ENCODE peak calls at places on chromosomes 5 and 9, in four cellular contexts. F, R, C and S are unnamed samples. For H3K4me1, the result is how much of the 10 kb centered on the place peaks cover.

GRCh38 chr9:20732118-20732517 is 48.1 kb downstream of the FOCAD start:
- ATAC-seq in F (no peak), C (no peak), R (no peak), S (no peak)

GRCh38 chr9:112119225-112120045 is 55.7 kb downstream of the SUSD1 start:
- ATAC-seq in C (no peak), R (peak), F (no peak), S (no peak)

GRCh38 chr9:126956929-126957686 is 42.5 kb downstream of the RALGPS1 start:
- ATAC-seq in F (peak), C (peak), R (no peak), S (peak)

GRCh38 chr5:173733065-173733824 is 116.8 kb upstream of the BOD1 start:
- ATAC-seq in F (no peak), C (no peak), R (no peak), S (no peak)

GRCh38 chr5:160423025-160423554 is 1.4 kb downstream of the PTTG1 start:
- ATAC-seq in C (no peak), R (no peak), F (no peak), S (no peak)

GRCh38 chr5:32725994-32726659 is 15.0 kb downstream of the NPR3 start:
- ATAC-seq in C (no peak), F (no peak), R (peak), S (no peak)

GRCh38 chr9:136244776-136245193 is 827 bp downstream of the QSOX2 start:
- ATAC-seq in C (no peak), R (no peak), F (no peak), S (no peak)

GRCh38 chr5:73963021-73963420 is 337.0 kb downstream of the ARHGEF28 start:
- ATAC-seq in C (no peak), R (no peak), F (no peak), S (no peak)

GRCh38 chr9:127715443-127716337 is at the start of the genes PTRH1 and TTC16:
- ATAC-seq in F (peak), R (peak), C (peak), S (peak)

GRCh38 chr5:5738797-5739489 is 316.5 kb downstream of the ICE1 start:
- ATAC-seq in R (no peak), F (no peak), C (no peak), S (no peak)

GRCh38 chr5:80810425-80810824 is 149.7 kb upstream of the RASGRF2 start:
- ATAC-seq in R (no peak), C (no peak), F (no peak), S (no peak)

GRCh38 chr9:137123459-137123819 is 8.9 kb upstream of the DPP7 start:
- ATAC-seq in C (no peak), F (no peak), R (no peak), S (no peak)

GRCh38 chr9:4572184-4572826 is 82.0 kb downstream of the SLC1A1 start:
- ATAC-seq in C (no peak), R (no peak), F (no peak), S (no peak)

GRCh38 chr9:128882677-128883590 is 1.0 kb downstream of the LRRC8A start:
- ATAC-seq in C (no peak), F (peak), R (no peak), S (no peak)

GRCh38 chr5:139640432-139641115 is 7.6 kb upstream of the CXXC5 start:
- ATAC-seq in C (peak), R (no peak), F (no peak), S (no peak)

GRCh38 chr9:99192786-99193465 is 28.8 kb downstream of the ALG2 start:
- ATAC-seq in R (no peak), F (peak), C (no peak), S (no peak)

GRCh38 chr9:104068546-104068945 is 25.6 kb upstream of the SMC2 start:
- ATAC-seq in C (no peak), F (no peak), R (no peak), S (no peak)

GRCh38 chr5:179208706-179209358 is 136.4 kb downstream of the ADAMTS2 start:
- ATAC-seq in R (no peak), F (no peak), C (no peak), S (no peak)

GRCh38 chr5:57280811-57281301 is 107.0 kb downstream of the GPBP1 start:
- ATAC-seq in F (no peak), C (no peak), R (no peak), S (no peak)

GRCh38 chr5:104071887-104072286 is 509.3 kb upstream of the NUDT12 start:
- ATAC-seq in C (no peak), R (no peak), F (no peak), S (no peak)

GRCh38 chr5:119343766-119344165 is 12.1 kb upstream of the TNFAIP8 start:
- ATAC-seq in F (no peak), R (no peak), C (no peak), S (no peak)

GRCh38 chr9:3696368-3696767 is 170.6 kb upstream of the RFX3 start:
- ATAC-seq in C (no peak), R (no peak), F (no peak), S (no peak)

GRCh38 chr5:14896091-14896490 is 24.5 kb upstream of the ANKH start:
- ATAC-seq in R (no peak), F (no peak), C (no peak), S (no peak)

GRCh38 chr5:77231470-77232138 is 21.1 kb downstream of the PDE8B start:
- ATAC-seq in R (no peak), C (no peak), F (no peak), S (no peak)

GRCh38 chr5:88394531-88395185 is 126.0 kb upstream of the TMEM161B start:
- ATAC-seq in C (no peak), R (no peak), F (no peak), S (no peak)

GRCh38 chr5:125140855-125141254 is 394.4 kb upstream of the ZNF608 start:
- ATAC-seq in C (no peak), F (no peak), R (no peak), S (no peak)

GRCh38 chr9:95049761-95050160 is 267.7 kb downstream of the FANCC start:
- ATAC-seq in C (no peak), F (no peak), R (no peak), S (no peak)
- H3K4me1 ChIP-seq in C (half or more), F (under half), R (half or more), S (under half)

GRCh38 chr5:55601209-55601618 is 66.5 kb upstream of the PLPP1 start:
- ATAC-seq in R (peak), C (peak), F (no peak), S (peak)
- TF ChIP-seq POLR2A in R (peak), C (peak), F (no peak), S (no peak)

GRCh38 chr9:124007468-124008306 is 3.9 kb upstream of the LHX2 start:
- ATAC-seq in C (no peak), F (no peak), R (no peak), S (no peak)

GRCh38 chr9:124010303-124010664 is 1.3 kb upstream of the LHX2 start:
- ATAC-seq in R (no peak), C (no peak), F (no peak), S (no peak)

GRCh38 chr9:124009835-124010226 is 1.7 kb upstream of the LHX2 start:
- ATAC-seq in F (no peak), R (no peak), C (no peak), S (no peak)

GRCh38 chr9:124008307-124008854 is 3.2 kb upstream of the LHX2 start:
- ATAC-seq in F (no peak), C (no peak), R (no peak), S (no peak)

GRCh38 chr9:124008855-124009834 is 2.4 kb upstream of the LHX2 start:
- ATAC-seq in F (no peak), R (no peak), C (no peak), S (no peak)
- H3K4me3 ChIP-seq in F (no peak), R (no peak), C (peak), S (no peak)

DNA sequence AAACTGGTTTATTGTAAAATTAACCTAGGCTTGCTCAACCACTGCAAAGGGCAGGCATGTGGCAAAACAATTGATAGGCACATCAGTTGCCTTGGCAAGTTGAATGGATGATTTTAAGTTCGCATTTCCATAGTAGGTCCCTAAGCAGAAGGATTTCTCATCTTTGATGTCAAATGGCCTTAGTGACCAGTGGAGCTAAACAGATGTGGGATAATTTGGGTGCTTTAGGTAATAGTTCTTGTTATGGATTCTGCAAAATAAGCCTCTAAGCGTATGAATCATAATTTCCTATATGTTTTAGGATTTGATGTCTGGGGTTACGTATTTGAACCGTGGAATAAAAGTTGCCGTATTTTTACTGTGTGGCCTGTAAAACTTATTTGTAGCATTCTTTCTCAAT is 182.4 kb downstream of the CD180 start:
- ATAC-seq in C (no peak), F (no peak), R (no peak), S (no peak)
- H3K4me1 ChIP-seq in C (half or more), F (under half), R (under half), S (half or more)

GRCh38 chr5:142894315-142894714 is 124.1 kb downstream of the ARHGAP26 start:
- ATAC-seq in C (no peak), R (no peak), F (no peak), S (no peak)
- TF ChIP-seq POLR2A in C (no peak), R (no peak), F (no peak), S (no peak)

GRCh38 chr9:36501727-36502126 is 71.0 kb upstream of the MELK start:
- ATAC-seq in R (peak), C (no peak), F (no peak), S (no peak)

GRCh38 chr9:36499156-36499886 is 73.4 kb upstream of the MELK start:
- ATAC-seq in F (no peak), R (no peak), C (no peak), S (no peak)

GRCh38 chr9:36503172-36504153 is 69.2 kb upstream of the MELK start:
- ATAC-seq in F (no peak), C (no peak), R (no peak), S (no peak)

GRCh38 chr9:36504154-36504550 is 68.5 kb upstream of the MELK start:
- ATAC-seq in R (no peak), C (no peak), F (no peak), S (no peak)
- H3K4me3 ChIP-seq in R (no peak), C (no peak), F (no peak), S (no peak)

DNA sequence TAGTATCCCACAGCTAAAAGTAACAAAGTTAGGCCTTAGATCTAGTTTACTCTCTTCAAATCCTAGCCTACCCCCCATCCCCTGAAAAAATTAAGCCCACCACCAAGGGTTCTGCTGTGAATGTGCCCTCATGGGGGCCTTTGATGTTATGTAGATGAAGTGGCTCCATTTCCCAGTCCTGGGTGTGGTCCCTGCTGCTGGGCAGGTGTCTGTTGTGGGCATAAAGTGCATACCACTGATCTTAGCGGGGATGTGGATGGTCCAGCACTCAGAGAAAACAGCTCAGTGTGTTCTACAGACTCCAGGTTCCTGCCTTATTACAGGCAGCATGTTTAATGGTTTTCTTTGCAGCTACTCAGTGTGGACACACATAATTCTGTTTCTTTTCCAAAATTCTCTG is 1.9 kb downstream of the PCBD2 start:
- ATAC-seq in F (no peak), C (no peak), R (no peak), S (no peak)
- H3K4me1 ChIP-seq in F (under half), C (under half), R (under half), S (under half)

GRCh38 chr9:129887210-129888084 is 52.2 kb downstream of the USP20 start:
- ATAC-seq in R (no peak), C (no peak), F (peak), S (no peak)
- TF ChIP-seq POLR2A in R (no peak), C (peak), F (no peak), S (no peak)

GRCh38 chr5:110159202-110159601 is 469.5 kb downstream of the MAN2A1 start:
- ATAC-seq in F (no peak), C (no peak), R (no peak), S (no peak)
- H3K4me3 ChIP-seq in F (no peak), C (no peak), R (no peak), S (no peak)

DNA sequence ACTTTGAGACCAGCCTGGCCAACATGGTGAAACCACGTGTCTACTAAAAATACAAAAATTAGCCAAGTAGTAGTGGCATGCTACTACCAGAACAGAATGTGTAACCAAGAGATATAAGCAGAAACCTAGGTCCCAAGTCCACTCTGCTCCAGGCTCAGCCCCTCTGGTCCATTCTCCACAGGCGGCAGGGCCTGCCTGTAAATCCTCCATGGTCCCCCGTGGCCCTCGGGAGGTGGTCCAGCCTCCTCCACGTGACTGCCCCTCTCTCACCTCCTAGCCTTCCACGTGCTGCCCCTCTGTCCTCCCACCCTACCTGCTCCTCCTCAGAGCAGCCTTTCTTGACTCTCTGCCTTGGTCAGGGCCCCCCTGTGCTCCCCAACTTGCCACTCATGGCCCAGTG is 127.4 kb downstream of the GAPVD1 start:
- ATAC-seq in C (no peak), R (peak), F (no peak), S (no peak)
- H3K4me1 ChIP-seq in C (under half), R (under half), F (under half), S (under half)